ENCODE peak calls at places on chromosome 19, in seven cellular contexts. J, O, T, W, Q, L and R are unnamed samples.

GRCh38 chr19:19468424-19469050 is 46.8 kb downstream of the TSSK6 start:
- DNase-seq in T (peak), W (no peak), O (no peak), L (no peak), Q (no peak), J (peak), R (no peak)

GRCh38 chr19:49492573-49493411 is 3.4 kb upstream of the RPS11 start:
- DNase-seq in W (no peak), T (peak), J (peak), Q (no peak), O (no peak), L (no peak), R (peak)

GRCh38 chr19:42440357-42441046 is 2.2 kb downstream of the CXCL17 start:
- DNase-seq in O (no peak), W (peak), T (peak), J (peak), Q (peak), L (no peak), R (no peak)

GRCh38 chr19:42401365-42402303 is 11.5 kb upstream of the CNFN start:
- DNase-seq in L (peak), Q (peak), W (peak), T (peak), J (peak), O (peak), R (no peak)

GRCh38 chr19:10335149-10336053 is 2.1 kb upstream of the RAVER1 start:
- DNase-seq in Q (no peak), L (no peak), T (no peak), W (no peak), O (no peak), J (no peak), R (no peak)

GRCh38 chr19:28898279-28898678 is 314.7 kb downstream of the UQCRFS1 start:
- DNase-seq in J (no peak), O (no peak), Q (no peak), L (no peak), W (no peak), T (no peak), R (no peak)

GRCh38 chr19:42762782-42763181 is 2.7 kb downstream of the PSG8 start:
- DNase-seq in W (no peak), J (no peak), O (no peak), Q (no peak), T (peak), L (no peak), R (no peak)

GRCh38 chr19:54489341-54489740 is 13.3 kb upstream of the LAIR2 start:
- DNase-seq in J (no peak), O (no peak), W (no peak), Q (no peak), T (no peak), L (no peak), R (no peak)

GRCh38 chr19:57288373-57288772 is 8.1 kb downstream of the ZNF460 start:
- DNase-seq in W (no peak), T (no peak), O (no peak), L (no peak), J (no peak), Q (no peak), R (no peak)

GRCh38 chr19:40084948-40085347 is 5.8 kb downstream of the ZNF780A start:
- DNase-seq in L (no peak), T (no peak), J (no peak), Q (no peak), O (no peak), W (no peak), R (no peak)

GRCh38 chr19:6038634-6039405 is 60.9 kb upstream of the RANBP3 start:
- DNase-seq in L (no peak), T (no peak), Q (no peak), J (peak), W (peak), O (no peak), R (no peak)

GRCh38 chr19:3722443-3723109 is 14.4 kb downstream of the TJP3 start:
- DNase-seq in W (no peak), Q (peak), J (no peak), L (no peak), T (no peak), O (no peak), R (no peak)

GRCh38 chr19:38395381-38396127 is 7.1 kb downstream of the SPRED3 start:
- DNase-seq in T (no peak), L (no peak), W (no peak), O (no peak), J (no peak), Q (no peak), R (no peak)

GRCh38 chr19:5526691-5527090 is 41.1 kb downstream of the TINCR start:
- DNase-seq in O (no peak), J (no peak), Q (no peak), W (no peak), T (no peak), L (no peak), R (no peak)

GRCh38 chr19:10701955-10702307 is 692 bp downstream of the QTRT1 start:
- DNase-seq in J (no peak), W (no peak), L (no peak), T (no peak), O (no peak), Q (peak), R (no peak)

GRCh38 chr19:34475026-34475974 is 6.3 kb upstream of the WTIP start:
- DNase-seq in O (no peak), J (peak), T (peak), W (peak), Q (no peak), L (no peak), R (no peak)

GRCh38 chr19:56403764-56404704 is at the start of gene ZNF583:
- DNase-seq in L (peak), Q (peak), J (peak), W (peak), T (peak), O (peak), R (peak)

GRCh38 chr19:42038675-42039074 is 31.3 kb downstream of the GRIK5 start:
- DNase-seq in Q (no peak), W (no peak), O (no peak), T (no peak), J (no peak), L (no peak), R (no peak)

GRCh38 chr19:387777-388176 is 21.2 kb downstream of the C2CD4C start:
- DNase-seq in T (no peak), Q (no peak), O (no peak), W (no peak), L (no peak), J (no peak), R (no peak)

GRCh38 chr19:44738603-44739585 is 9.6 kb upstream of the BCL3 start:
- DNase-seq in W (no peak), T (peak), L (no peak), Q (peak), O (no peak), J (no peak), R (no peak)

GRCh38 chr19:35162471-35163326 is 8.2 kb downstream of the FXYD5 start:
- DNase-seq in O (no peak), T (no peak), L (no peak), J (no peak), Q (no peak), W (no peak), R (no peak)

GRCh38 chr19:8001651-8001994 is 3.8 kb downstream of the ELAVL1 start:
- DNase-seq in J (no peak), W (no peak), L (no peak), Q (no peak), O (no peak), T (no peak), R (no peak)

GRCh38 chr19:38877781-38878574 is at the start of gene RINL:
- DNase-seq in L (no peak), Q (peak), J (no peak), W (no peak), T (no peak), O (no peak), R (no peak)

GRCh38 chr19:13195678-13196077 is 45.5 kb downstream of the IER2 start:
- DNase-seq in O (no peak), T (no peak), J (no peak), W (no peak), L (peak), Q (peak), R (no peak)

GRCh38 chr19:8630796-8631424 is 477 bp downstream of the NFILZ start:
- DNase-seq in W (no peak), T (no peak), O (no peak), L (no peak), J (no peak), Q (no peak), R (no peak)

GRCh38 chr19:44848036-44848804 is 2.1 kb downstream of the NECTIN2 start:
- DNase-seq in J (peak), L (no peak), W (no peak), T (peak), O (peak), Q (no peak), R (no peak)

GRCh38 chr19:33432408-33433170 is 59.1 kb downstream of the CEBPG start:
- DNase-seq in W (no peak), Q (no peak), L (no peak), J (no peak), T (no peak), O (no peak), R (no peak)

GRCh38 chr19:56660381-56661105 is 11.0 kb downstream of the ZNF835 start:
- DNase-seq in L (no peak), J (no peak), O (no peak), W (no peak), Q (no peak), T (no peak), R (no peak)

GRCh38 chr19:49019242-49019932 is 2.5 kb upstream of the LHB start:
- DNase-seq in O (no peak), Q (peak), W (no peak), T (no peak), J (peak), L (peak), R (no peak)

GRCh38 chr19:47694466-47695273 is 18.6 kb upstream of the EHD2 start:
- DNase-seq in O (no peak), J (no peak), Q (no peak), L (no peak), W (no peak), T (no peak), R (no peak)

GRCh38 chr19:44176590-44176989 is 11.7 kb downstream of the ZNF226 start:
- DNase-seq in T (no peak), Q (no peak), W (no peak), J (peak), O (no peak), L (no peak), R (no peak)

GRCh38 chr19:19460258-19460731 is 54.8 kb downstream of the GATAD2A start:
- DNase-seq in O (no peak), J (no peak), Q (no peak), T (no peak), L (no peak), W (no peak), R (no peak)

DNA sequence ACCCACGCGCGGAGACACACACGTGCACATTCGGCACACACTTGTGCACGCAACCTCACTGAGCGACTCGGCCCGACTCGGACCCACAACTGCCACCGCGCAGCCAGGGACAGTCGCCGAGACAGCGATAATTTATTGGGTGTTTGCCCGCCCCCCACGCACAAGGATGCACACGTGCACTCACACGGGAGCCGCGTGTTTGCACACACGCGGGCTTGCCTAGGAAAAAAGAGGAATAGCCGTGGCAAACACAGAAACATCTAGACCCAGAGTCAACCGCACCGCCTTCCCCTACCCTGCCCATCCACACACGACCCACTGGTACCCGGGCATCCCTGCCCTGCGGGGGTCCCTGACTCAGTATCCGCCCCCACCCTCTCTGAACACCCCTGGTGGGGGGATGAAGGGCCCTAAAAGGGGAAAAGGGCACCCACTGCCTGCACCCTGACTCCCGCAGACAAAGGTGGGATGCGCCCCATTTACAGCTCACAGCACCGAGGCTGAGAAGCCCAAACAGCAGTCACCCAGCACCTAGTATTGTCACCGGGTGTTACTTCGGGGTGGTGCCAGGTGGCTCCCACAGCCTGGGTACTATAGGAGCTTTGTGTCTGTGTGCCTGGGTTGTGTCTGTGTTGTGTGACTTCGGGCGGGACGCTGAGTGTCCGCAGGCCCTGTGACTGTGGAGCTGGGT is 1.0 kb upstream of the SSBP4 start:
- DNase-seq in Q (no peak), L (no peak), J (no peak), W (peak), O (peak), T (peak), R (no peak)
- H3K4me3 ChIP-seq in Q (peak), L (peak), J (peak), W (peak), O (peak), T (peak), R (no peak)

GRCh38 chr19:17749912-17750317 is 1.4 kb upstream of the FCHO1 start:
- DNase-seq in Q (no peak), T (peak), O (no peak), L (no peak), J (no peak), W (no peak), R (no peak)
- H3K4me3 ChIP-seq in Q (no peak), T (no peak), O (no peak), L (no peak), J (no peak), W (no peak), R (no peak)

GRCh38 chr19:1861599-1862031 is 1.8 kb downstream of the KLF16 start:
- DNase-seq in T (no peak), L (no peak), O (no peak), J (no peak), W (no peak), Q (no peak), R (no peak)
- H3K4me3 ChIP-seq in T (peak), L (peak), O (peak), J (peak), W (peak), Q (peak), R (peak)

GRCh38 chr19:17616961-17617806 is 61.7 kb downstream of the COLGALT1 start:
- DNase-seq in O (no peak), W (no peak), L (no peak), Q (no peak), T (no peak), J (no peak), R (no peak)
- H3K4me3 ChIP-seq in O (peak), W (no peak), L (no peak), Q (no peak), T (no peak), J (no peak), R (no peak)

GRCh38 chr19:51125421-51126075 is 842 bp downstream of the SIGLEC9 start:
- DNase-seq in W (peak), Q (no peak), T (no peak), O (no peak), L (no peak), J (no peak), R (no peak)
- H3K4me3 ChIP-seq in W (peak), Q (no peak), T (no peak), O (peak), L (no peak), J (no peak), R (no peak)